ENCODE peak calls at places on chromosomes 7 and 10, in four cellular contexts. P is fibroblast of lung; B is effector memory CD4-positive, alpha-beta T cell; M is body of pancreas. T is an unnamed sample.

GRCh38 chr10:84308481-84309304 is 19.7 kb upstream of the CCSER2 start:
- DNase-seq in M (peak; percentile 17), B (no peak), P (peak; percentile 77), T (peak; percentile 46)

GRCh38 chr7:140870003-140870402 is 54.7 kb downstream of the BRAF start:
- DNase-seq in M (no peak), P (no peak), B (no peak), T (no peak)

GRCh38 chr7:116242177-116242576 is 31.8 kb downstream of the TES start:
- DNase-seq in B (no peak), P (peak; percentile 69), M (no peak), T (no peak)

GRCh38 chr7:87474533-87475358 is 734 bp downstream of the ABCB4 start:
- DNase-seq in M (no peak), B (no peak), P (no peak), T (no peak)

GRCh38 chr10:43417950-43418768 is 9.2 kb upstream of the HNRNPF start:
- DNase-seq in P (no peak), B (peak; percentile 35), M (no peak), T (no peak)

GRCh38 chr10:69890065-69890831 is 88.5 kb downstream of the COL13A1 start:
- DNase-seq in B (no peak), M (no peak), P (no peak), T (no peak)

GRCh38 chr7:11212080-11212711 is 238.5 kb downstream of the PHF14 start:
- DNase-seq in P (peak; percentile 83), M (peak; percentile 55), B (no peak), T (peak; percentile 35)

GRCh38 chr7:48089415-48089975 is 430 bp downstream of the UPP1 start:
- DNase-seq in B (no peak), M (peak; percentile 71), P (no peak), T (peak; percentile 77)

GRCh38 chr7:68938151-68938550 is 660.1 kb upstream of the AUTS2 start:
- DNase-seq in P (no peak), B (no peak), M (no peak), T (no peak)

GRCh38 chr10:90993340-90993739 is 72.5 kb upstream of the ANKRD1 start:
- DNase-seq in B (no peak), M (no peak), P (peak; percentile 53), T (no peak)

GRCh38 chr10:12605580-12606405 is 256.4 kb downstream of the CAMK1D start:
- DNase-seq in P (peak; percentile 65), M (peak; percentile 94), B (peak; percentile 17), T (peak; percentile 73)

DNA sequence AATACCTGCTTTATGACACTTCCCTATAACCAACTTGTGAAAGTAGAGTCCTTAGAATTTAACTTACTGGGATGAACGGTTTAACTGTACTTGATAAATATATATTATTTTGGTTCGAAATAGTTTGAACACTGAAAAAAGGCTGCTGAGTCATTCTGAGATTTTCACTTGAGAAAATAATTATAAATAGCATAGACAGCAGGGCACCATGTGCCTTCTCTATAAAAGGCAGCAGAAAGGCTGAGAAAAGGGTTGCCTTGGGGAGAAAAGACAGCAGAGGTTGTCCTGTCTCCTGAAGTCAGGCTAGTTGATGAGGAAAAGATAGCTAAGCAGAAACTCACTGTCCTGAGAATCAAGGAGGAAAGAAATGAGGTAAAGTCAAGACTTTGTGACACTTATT is 92.4 kb downstream of the CTTNBP2 start:
- DNase-seq in P (peak; percentile 60), B (no peak), M (no peak), T (no peak)
- H3K27ac ChIP-seq in P (peak overlapping the region; percentile 8), B (no peak overlapping the region), M (no peak overlapping the region), T (no peak overlapping the region)

GRCh38 chr7:105805619-105806018 is 70.8 kb downstream of the ATXN7L1 start:
- DNase-seq in B (no peak), M (no peak), P (no peak), T (no peak)
- H3K27ac ChIP-seq in B (no peak overlapping the region), M (no peak overlapping the region), P (peak overlapping the region; percentile 55), T (no peak overlapping the region)

GRCh38 chr7:45190406-45191165 is 33.0 kb downstream of the RAMP3 start:
- DNase-seq in P (no peak), M (no peak), B (no peak), T (no peak)

GRCh38 chr7:45192546-45193177 is 35.1 kb downstream of the RAMP3 start:
- DNase-seq in M (no peak), B (no peak), P (no peak), T (no peak)

GRCh38 chr7:45189151-45189970 is 31.8 kb downstream of the RAMP3 start:
- DNase-seq in P (no peak), B (no peak), M (no peak), T (no peak)

GRCh38 chr7:45193868-45194267 is 36.3 kb downstream of the RAMP3 start:
- DNase-seq in P (no peak), M (no peak), B (no peak), T (no peak)

GRCh38 chr7:45191361-45191760 is 33.8 kb downstream of the RAMP3 start:
- DNase-seq in B (no peak), P (no peak), M (no peak), T (no peak)
- H3K27ac ChIP-seq in B (no peak overlapping the region), P (no peak overlapping the region), M (no peak overlapping the region), T (no peak overlapping the region)

GRCh38 chr7:2517678-2518077 is 1.9 kb upstream of the LFNG start:
- DNase-seq in P (no peak), B (no peak), M (no peak), T (no peak)

GRCh38 chr7:2518737-2519118 is 846 bp upstream of the LFNG start:
- DNase-seq in B (no peak), P (no peak), M (no peak), T (no peak)

GRCh38 chr7:2519119-2519930 is at the start of gene LFNG:
- DNase-seq in B (peak; percentile 71), P (peak; percentile 86), M (peak; percentile 93), T (peak; percentile 83)

GRCh38 chr7:2517004-2517403 is 2.6 kb upstream of the LFNG start:
- DNase-seq in P (peak; percentile 64), B (no peak), M (no peak), T (no peak)

DNA sequence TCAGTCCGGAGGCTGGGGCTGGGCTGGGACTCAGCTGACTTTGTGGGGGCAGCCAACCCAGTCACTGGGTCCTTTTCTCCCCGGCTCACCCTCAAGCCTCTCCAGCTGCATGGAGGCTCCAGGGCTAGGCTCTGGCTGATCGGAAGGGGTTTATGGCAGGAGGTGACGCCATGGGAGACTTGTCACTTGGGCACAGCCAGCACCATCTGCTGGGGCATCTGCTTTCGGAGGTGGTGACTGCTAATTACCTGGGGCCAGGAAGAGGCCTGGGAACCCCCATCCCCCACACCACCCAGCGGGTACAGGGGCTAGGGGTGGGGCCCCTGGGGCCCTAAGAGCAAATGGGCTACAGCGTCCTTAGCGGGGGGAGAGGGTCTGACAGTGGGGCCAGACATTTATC is 1.5 kb upstream of the LFNG start:
- DNase-seq in B (no peak), M (no peak), P (no peak), T (no peak)
- H3K27ac ChIP-seq in B (no peak overlapping the region), M (no peak overlapping the region), P (no peak overlapping the region), T (peak overlapping the region; percentile 11)

GRCh38 chr7:73626814-73627213 is 2.5 kb upstream of the MLXIPL start:
- DNase-seq in P (no peak), M (no peak), B (no peak), T (no peak)
- H3K27ac ChIP-seq in P (no peak overlapping the region), M (no peak overlapping the region), B (no peak overlapping the region), T (no peak overlapping the region)

DNA sequence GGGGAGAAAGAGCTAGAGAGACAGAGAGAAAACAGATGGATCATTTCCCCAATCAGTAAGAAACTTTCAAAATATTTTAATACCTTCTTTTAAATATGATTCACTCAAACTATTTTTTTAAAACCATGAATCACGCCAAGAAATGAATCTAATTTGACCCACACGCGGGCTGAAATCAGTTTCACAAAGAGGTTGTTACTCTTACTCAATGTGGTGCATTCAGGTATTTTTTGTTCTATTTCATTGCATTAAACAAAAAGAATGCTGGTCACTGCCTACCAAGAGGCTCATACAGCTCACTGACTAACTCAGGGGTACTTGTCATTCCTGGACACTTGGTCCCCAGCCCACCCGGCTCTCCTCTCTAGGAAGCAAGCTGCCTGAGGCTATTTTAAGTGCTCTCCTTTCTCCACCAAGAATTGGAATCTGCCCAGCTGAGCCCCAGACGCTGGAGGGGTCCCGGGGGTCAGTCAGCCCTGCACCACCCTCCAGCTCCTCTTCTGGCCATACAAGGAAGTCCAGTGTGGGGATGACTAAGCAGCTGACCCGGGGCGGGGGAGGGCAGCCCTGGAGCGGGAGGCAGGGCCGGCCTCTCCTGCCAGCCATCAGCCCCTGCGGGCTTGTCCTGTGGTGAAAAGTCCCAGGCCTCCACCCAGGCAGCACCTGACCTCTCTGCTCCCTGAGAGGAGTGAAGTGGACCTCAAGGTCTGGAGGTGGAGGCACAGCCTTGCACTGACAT is 21.7 kb upstream of the PFKP start:
- DNase-seq in M (peak; percentile 15), P (peak; percentile 87), B (no peak), T (no peak)
- H3K27ac ChIP-seq in M (no peak overlapping the region), P (peak overlapping the region; percentile 88), B (no peak overlapping the region), T (no peak overlapping the region)

DNA sequence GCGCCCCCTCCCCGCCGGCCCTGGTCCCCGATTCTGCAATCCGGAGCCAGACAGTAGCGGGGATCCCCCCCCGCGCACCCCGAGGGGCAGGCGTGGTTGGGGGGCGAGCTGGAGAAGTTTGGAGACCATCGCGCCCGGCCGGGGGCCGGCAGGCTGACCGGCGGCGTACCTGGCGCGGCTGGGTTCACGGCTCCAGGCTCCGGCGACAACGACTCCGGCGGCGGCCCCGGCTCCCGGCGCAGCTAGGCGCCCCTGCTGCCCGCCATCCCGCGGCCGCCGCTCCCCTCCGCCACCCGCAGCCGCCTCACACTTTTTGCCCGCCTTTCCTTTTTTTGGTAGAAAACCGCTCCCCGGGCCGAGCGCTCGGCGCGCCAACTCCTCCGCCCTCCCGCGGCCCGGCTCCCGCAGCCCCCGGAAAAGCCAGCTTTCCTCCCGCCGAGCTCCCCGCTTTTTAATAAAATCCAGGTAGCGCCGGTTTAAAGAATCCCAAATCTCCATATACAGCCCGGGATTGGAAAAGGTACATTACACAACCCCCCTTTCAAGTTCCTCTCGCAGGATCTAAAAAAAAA is at the start of gene TNRC18:
- DNase-seq in P (no peak), B (no peak), M (no peak), T (no peak)
- H3K27ac ChIP-seq in P (peak within 1 kb of the TSS; percentile 99), B (no peak within 1 kb of the TSS), M (peak within 1 kb of the TSS; percentile 98), T (no peak within 1 kb of the TSS)

GRCh38 chr10:103661951-103662405 is 168.5 kb downstream of the NEURL1 start:
- DNase-seq in B (no peak), M (no peak), P (no peak), T (no peak)
- H3K27ac ChIP-seq in B (peak overlapping the region; percentile 62), M (peak overlapping the region; percentile 69), P (peak overlapping the region; percentile 93), T (peak overlapping the region; percentile 92)

GRCh38 chr7:139079861-139080260 is 29.7 kb downstream of the ZC3HAV1 start:
- DNase-seq in P (no peak), M (no peak), B (no peak), T (no peak)
- H3K27ac ChIP-seq in P (no peak overlapping the region), M (no peak overlapping the region), B (no peak overlapping the region), T (peak overlapping the region; percentile 56)

DNA sequence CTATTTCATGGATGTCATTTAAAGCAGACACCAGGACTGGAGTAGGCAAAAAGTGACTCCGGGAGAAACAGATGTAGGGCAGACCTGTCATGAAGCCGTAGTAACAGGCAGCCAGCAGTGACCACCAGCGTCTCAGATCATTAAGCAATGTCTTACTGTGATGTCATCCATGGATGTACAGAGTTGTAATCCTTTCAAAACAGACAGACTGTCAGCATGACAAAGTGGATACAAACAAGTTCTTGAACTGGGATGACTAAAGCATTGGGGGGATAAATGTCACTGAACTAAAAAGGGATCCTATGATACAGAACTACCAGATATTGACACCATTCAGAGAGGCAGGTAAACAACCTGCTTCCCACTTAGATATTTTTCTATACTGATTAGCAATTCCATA is 675.5 kb downstream of the PARD3 start:
- DNase-seq in P (peak; percentile 61), M (no peak), B (no peak), T (no peak)
- H3K27ac ChIP-seq in P (no peak overlapping the region), M (no peak overlapping the region), B (no peak overlapping the region), T (no peak overlapping the region)